ENCODE peak calls at places on chromosomes 1 and 21, in five cellular contexts. X, S, M, P and W are unnamed samples. For H3K36me3, the result is how much of the 10 kb centered on the place peaks cover.

GRCh38 chr1:95382385-95382784 is 148.4 kb downstream of the RWDD3 start:
- ATAC-seq in X (no peak), P (no peak), M (no peak), S (no peak), W (no peak)

GRCh38 chr1:20589331-20590312 is 725 bp downstream of the CDA start:
- ATAC-seq in M (peak), S (peak), X (peak), P (peak), W (peak)

GRCh38 chr1:50181027-50181663 is 72.4 kb downstream of the ELAVL4 start:
- ATAC-seq in M (no peak), S (no peak), P (no peak), X (no peak), W (no peak)

GRCh38 chr1:24580756-24581155 is 24.9 kb downstream of the NCMAP start:
- ATAC-seq in X (no peak), P (no peak), M (no peak), S (no peak), W (no peak)

GRCh38 chr1:207811920-207812720 is 60.3 kb downstream of the CD46 start:
- ATAC-seq in S (peak), X (peak), M (peak), P (peak), W (peak)

GRCh38 chr21:38493549-38494253 is 4.6 kb downstream of the ERG start:
- ATAC-seq in S (no peak), P (no peak), X (peak), M (no peak), W (no peak)

GRCh38 chr1:56472860-56473259 is 106.5 kb downstream of the PLPP3 start:
- ATAC-seq in X (no peak), P (no peak), M (peak), S (no peak), W (no peak)

GRCh38 chr1:98398649-98399048 is 262.9 kb upstream of the SNX7 start:
- ATAC-seq in S (no peak), X (no peak), P (no peak), M (no peak), W (no peak)

GRCh38 chr1:226945858-226946245 is 5.8 kb downstream of the COQ8A start:
- ATAC-seq in M (no peak), P (no peak), S (no peak), X (no peak), W (no peak)

GRCh38 chr1:109573785-109574184 is 25.4 kb downstream of the GNAI3 start:
- ATAC-seq in S (no peak), X (no peak), P (no peak), M (peak), W (no peak)

DNA sequence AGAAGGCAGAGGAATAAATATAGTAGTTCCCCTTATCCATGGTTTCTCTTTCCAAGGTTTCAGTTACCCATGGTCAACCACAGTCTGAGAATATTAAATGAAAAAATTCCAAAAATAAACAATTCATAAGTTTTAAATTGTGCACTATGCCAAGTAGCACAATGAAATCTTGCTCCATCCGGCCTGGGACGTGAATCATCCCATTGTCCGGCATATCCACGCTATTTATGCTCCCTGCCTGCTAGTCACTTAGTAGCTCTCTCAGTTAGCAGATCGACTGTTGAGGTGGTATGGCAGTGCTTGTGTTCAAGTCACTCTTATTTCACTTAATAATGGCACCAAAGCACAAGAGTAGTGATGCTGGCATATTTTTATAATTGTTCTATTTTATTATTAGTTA is 58.6 kb upstream of the ARHGAP29 start:
- ATAC-seq in X (no peak), P (no peak), M (no peak), S (no peak), W (peak)
- TF ChIP-seq POLR2AphosphoS5 in X (no peak), P (no peak), M (peak), S (no peak), W (peak)

DNA sequence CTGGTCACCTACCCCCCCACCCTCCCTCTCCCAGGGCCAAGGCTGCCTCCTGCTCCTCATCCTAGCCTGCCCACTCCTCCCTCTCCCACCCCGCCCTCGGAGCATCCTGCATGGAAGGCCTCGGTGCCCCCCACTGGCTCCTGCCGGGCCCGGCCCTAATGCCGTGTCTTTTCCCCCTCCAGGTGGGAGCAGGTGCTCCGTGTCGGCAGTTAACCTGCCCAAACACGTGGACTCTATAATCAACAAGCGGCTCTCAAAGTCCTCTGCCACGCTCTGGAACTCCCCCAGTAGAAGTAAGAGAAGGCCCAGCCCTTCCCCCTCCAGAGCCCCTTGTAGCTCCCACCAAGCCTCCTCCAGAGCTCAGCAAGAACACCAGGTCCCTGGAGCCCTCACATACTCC is 18.8 kb downstream of the MAP7D1 start:
- ATAC-seq in M (no peak), P (no peak), S (no peak), X (no peak), W (no peak)
- TF ChIP-seq CTCF in M (no peak), P (no peak), S (no peak), X (no peak), W (no peak)

GRCh38 chr1:73907051-73907450 is 290.9 kb downstream of the LRRIQ3 start:
- ATAC-seq in S (no peak), X (no peak), P (no peak), M (no peak), W (no peak)

GRCh38 chr1:73898540-73898939 is 299.4 kb downstream of the LRRIQ3 start:
- ATAC-seq in X (no peak), P (no peak), M (no peak), S (no peak), W (no peak)

GRCh38 chr1:73899311-73899710 is 298.7 kb downstream of the LRRIQ3 start:
- ATAC-seq in M (no peak), S (no peak), X (no peak), P (no peak), W (no peak)

GRCh38 chr1:73901656-73902276 is 296.2 kb downstream of the LRRIQ3 start:
- ATAC-seq in M (no peak), P (no peak), X (no peak), S (no peak), W (no peak)

GRCh38 chr1:73903092-73903491 is 294.9 kb downstream of the LRRIQ3 start:
- ATAC-seq in X (no peak), S (no peak), M (no peak), P (no peak), W (no peak)
- H3K36me3 ChIP-seq in X (under half), S (under half), M (under half), P (under half), W (under half)

GRCh38 chr21:34528131-34528561 is 16.1 kb upstream of the KCNE1 start:
- ATAC-seq in S (peak), X (no peak), P (no peak), M (no peak), W (no peak)
- TF ChIP-seq POLR2AphosphoS5 in S (no peak), X (no peak), P (no peak), M (no peak), W (peak)

GRCh38 chr1:53376742-53377437 is 49.0 kb upstream of the LRP8 start:
- ATAC-seq in M (no peak), X (peak), P (no peak), S (no peak), W (no peak)

GRCh38 chr1:53378061-53378460 is 50.2 kb upstream of the LRP8 start:
- ATAC-seq in M (no peak), X (no peak), S (no peak), P (no peak), W (no peak)

GRCh38 chr1:53375440-53375839 is 47.6 kb upstream of the LRP8 start:
- ATAC-seq in M (no peak), P (no peak), X (peak), S (peak), W (no peak)

GRCh38 chr1:53377438-53377841 is 49.6 kb upstream of the LRP8 start:
- ATAC-seq in X (peak), M (no peak), S (no peak), P (no peak), W (no peak)

GRCh38 chr1:53376041-53376461 is 48.2 kb upstream of the LRP8 start:
- ATAC-seq in P (peak), S (peak), X (peak), M (no peak), W (no peak)
- TF ChIP-seq CTCF in P (no peak), S (no peak), X (peak), M (no peak), W (no peak)

DNA sequence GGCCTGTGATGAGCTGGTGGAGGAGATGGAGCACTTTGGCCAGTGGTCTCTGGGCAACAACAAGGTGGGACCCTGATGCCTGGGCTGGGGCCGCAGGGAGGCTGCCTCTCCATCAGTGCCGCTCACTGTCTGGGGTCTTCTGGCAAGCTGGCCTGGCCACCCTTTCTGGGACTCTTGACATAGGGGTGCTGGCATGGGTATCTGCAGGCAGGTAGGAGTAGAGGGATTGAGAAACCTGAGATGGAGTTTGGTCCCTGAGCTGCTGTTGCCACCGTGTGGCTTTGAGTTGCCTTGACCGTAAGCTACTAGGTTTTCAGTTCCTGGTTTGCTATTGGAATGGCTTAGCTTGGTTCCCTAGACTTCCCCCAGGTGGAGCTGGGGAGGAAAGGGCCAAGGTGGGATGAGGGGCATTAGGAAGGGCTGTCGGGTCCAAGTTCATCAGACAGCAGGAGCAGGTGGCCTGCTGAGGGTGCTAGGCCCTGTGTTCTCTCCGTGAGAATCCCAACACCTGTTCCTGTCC is 13.2 kb upstream of the MFN2 start:
- ATAC-seq in X (peak), S (peak), M (no peak), P (peak), W (peak)
- H3K36me3 ChIP-seq in X (under half), S (under half), M (half or more), P (under half), W (under half)

DNA sequence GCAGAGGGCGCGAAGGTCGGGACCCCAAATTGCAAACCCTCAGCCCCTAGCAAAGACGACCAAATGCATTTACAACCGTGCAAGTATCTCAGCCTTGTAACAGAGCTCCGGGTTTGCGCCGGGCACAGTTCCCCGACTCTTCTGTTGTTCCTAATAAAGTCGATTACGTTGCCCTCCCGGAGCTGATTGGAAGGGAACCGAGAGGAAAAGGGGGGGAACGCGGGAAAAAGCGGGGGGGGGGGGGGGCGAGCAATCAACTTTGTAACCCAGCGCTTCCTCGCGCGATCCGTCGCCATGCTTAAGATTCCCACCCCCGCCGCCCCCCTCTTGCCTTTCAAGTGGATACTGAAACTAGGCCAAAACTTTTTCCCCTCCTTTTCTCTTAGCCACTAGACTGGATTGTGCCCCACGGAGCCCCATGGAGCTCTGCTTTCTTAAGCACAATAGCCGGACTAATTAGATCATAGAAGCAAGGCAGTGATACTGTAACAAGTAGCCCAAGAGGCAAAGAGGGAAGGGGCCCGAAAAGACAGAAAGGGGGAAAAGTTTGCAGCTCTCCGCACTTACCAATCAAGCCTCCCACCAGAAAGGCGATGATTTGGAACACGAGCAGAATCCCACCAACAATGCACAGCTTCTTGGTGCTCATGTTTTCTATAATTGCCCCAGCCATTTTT is 558 bp downstream of the WLS start:
- ATAC-seq in S (no peak), P (peak), M (peak), X (peak), W (peak)
- TF ChIP-seq POLR2AphosphoS5 in S (no peak), P (no peak), M (peak), X (no peak), W (peak)

GRCh38 chr1:232614811-232615210 is 15.1 kb downstream of the SIPA1L2 start:
- ATAC-seq in M (no peak), P (no peak), S (no peak), X (no peak), W (no peak)

GRCh38 chr1:232613752-232614381 is 16.1 kb downstream of the SIPA1L2 start:
- ATAC-seq in M (peak), S (no peak), P (no peak), X (no peak), W (no peak)

GRCh38 chr1:232615401-232615800 is 14.5 kb downstream of the SIPA1L2 start:
- ATAC-seq in M (no peak), P (peak), X (no peak), S (no peak), W (no peak)

GRCh38 chr1:232610187-232610901 is 19.6 kb downstream of the SIPA1L2 start:
- ATAC-seq in P (no peak), M (no peak), S (no peak), X (no peak), W (no peak)

GRCh38 chr1:232611834-232612233 is 18.1 kb downstream of the SIPA1L2 start:
- ATAC-seq in S (peak), M (no peak), P (no peak), X (peak), W (no peak)
- TF ChIP-seq CTCF in S (no peak), M (no peak), P (peak), X (peak), W (no peak)